ENCODE peak calls at places on chromosomes 16 and 17, in ten cellular contexts. N, Y, J, W, R, Q, S, T, E and G are unnamed samples.

GRCh38 chr17:15398736-15399331 is 57.4 kb upstream of the TEKT3 start:
- DNase-seq in N (no peak), Y (no peak), J (peak), W (peak), R (peak), Q (no peak), S (no peak), T (no peak), E (no peak), G (peak)

GRCh38 chr17:17109896-17110295 is 67.6 kb downstream of the MPRIP start:
- DNase-seq in N (no peak), Y (peak), J (no peak), W (peak), R (peak), Q (no peak), S (no peak), T (no peak), E (no peak), G (no peak)

GRCh38 chr17:76007131-76007849 is 6.6 kb downstream of the CDK3 start:
- DNase-seq in N (no peak), Y (no peak), J (no peak), W (no peak), R (no peak), Q (no peak), S (no peak), T (no peak), E (no peak), G (no peak)

GRCh38 chr17:78040561-78041400 is 82.3 kb downstream of the TNRC6C start:
- DNase-seq in N (peak), Y (peak), J (peak), W (peak), R (peak), Q (no peak), S (peak), T (no peak), E (no peak), G (peak)

GRCh38 chr16:71845639-71846431 is at the start of gene ATXN1L:
- DNase-seq in N (peak), Y (peak), J (peak), W (peak), R (peak), Q (peak), S (peak), T (peak), E (peak), G (peak)

GRCh38 chr16:68200120-68200783 is 35.7 kb downstream of the ESRP2 start:
- DNase-seq in N (no peak), Y (no peak), J (no peak), W (no peak), R (no peak), Q (no peak), S (no peak), T (no peak), E (no peak), G (peak)

GRCh38 chr16:1097800-1098199 is 1.8 kb upstream of the C1QTNF8 start:
- DNase-seq in N (peak), Y (no peak), J (peak), W (no peak), R (peak), Q (no peak), S (no peak), T (no peak), E (no peak), G (peak)

GRCh38 chr17:39270923-39271322 is 45.2 kb upstream of the STAC2 start:
- DNase-seq in N (no peak), Y (no peak), J (no peak), W (no peak), R (peak), Q (peak), S (no peak), T (no peak), E (no peak), G (peak)

GRCh38 chr17:77503916-77504651 is 363.3 kb downstream of the SEC14L1 start:
- DNase-seq in N (no peak), Y (peak), J (no peak), W (no peak), R (no peak), Q (no peak), S (no peak), T (no peak), E (no peak), G (no peak)